ENCODE peak calls at places on chromosome 12, in five cellular contexts. Y, G, M, E and U are unnamed samples.

GRCh38 chr12:65634061-65634460 is 190.2 kb upstream of the HMGA2 start:
- DNase-seq in Y (no peak), G (no peak), M (no peak), E (no peak), U (no peak)

GRCh38 chr12:75476076-75476475 is 4.5 kb upstream of the GLIPR1 start:
- DNase-seq in Y (no peak), G (no peak), M (no peak), E (no peak), U (no peak)

GRCh38 chr12:110913119-110914056 is 7.0 kb downstream of the MYL2 start:
- DNase-seq in Y (peak; percentile 82), G (no peak), M (no peak), E (no peak), U (peak; percentile 80)

GRCh38 chr12:90951418-90952110 is 3.4 kb downstream of the CCER1 start:
- DNase-seq in Y (no peak), G (no peak), M (no peak), E (no peak), U (no peak)

GRCh38 chr12:114063435-114063834 is 97.3 kb upstream of the RBM19 start:
- DNase-seq in Y (no peak), G (no peak), M (no peak), E (no peak), U (no peak)

GRCh38 chr12:8661016-8661415 is 1.6 kb downstream of the MFAP5 start:
- DNase-seq in Y (no peak), G (no peak), M (no peak), E (no peak), U (no peak)

GRCh38 chr12:3473171-3473570 is 17.8 kb upstream of the PRMT8 start:
- DNase-seq in Y (no peak), G (no peak), M (no peak), E (no peak), U (no peak)

GRCh38 chr12:30694412-30694955 is 1.2 kb downstream of the IPO8 start:
- DNase-seq in Y (peak; percentile 22), G (no peak), M (no peak), E (no peak), U (peak; percentile 23)

GRCh38 chr12:112977641-112978040 is 678 bp upstream of the OAS2 start:
- DNase-seq in Y (peak; percentile 17), G (no peak), M (no peak), E (no peak), U (no peak)

GRCh38 chr12:10618338-10618987 is 5.1 kb upstream of the MAGOHB start:
- DNase-seq in Y (no peak), G (no peak), M (no peak), E (no peak), U (no peak)

GRCh38 chr12:16012086-16012485 is 101.0 kb downstream of the DERA start:
- DNase-seq in Y (no peak), G (peak; percentile 84), M (no peak), E (no peak), U (no peak)

GRCh38 chr12:48119834-48120195 is 651 bp downstream of the PFKM start:
- DNase-seq in Y (no peak), G (no peak), M (no peak), E (no peak), U (no peak)

GRCh38 chr12:23949212-23950010 is at the start of gene SOX5:
- DNase-seq in Y (no peak), G (peak; percentile 32), M (no peak), E (no peak), U (no peak)

GRCh38 chr12:109832534-109833306 is 478 bp downstream of the TRPV4 start:
- DNase-seq in Y (no peak), G (no peak), M (no peak), E (no peak), U (no peak)

GRCh38 chr12:6570264-6570887 is 2.3 kb upstream of the NOP2 start:
- DNase-seq in Y (peak; percentile 64), G (no peak), M (no peak), E (no peak), U (peak; percentile 53)

GRCh38 chr12:4268549-4269181 is 4.9 kb upstream of the CCND2 start:
- DNase-seq in Y (no peak), G (no peak), M (no peak), E (no peak), U (no peak)

GRCh38 chr12:62736596-62736995 is 198.4 kb downstream of the PPM1H start:
- DNase-seq in Y (no peak), G (no peak), M (no peak), E (no peak), U (no peak)

GRCh38 chr12:20370841-20371240 is 2.5 kb downstream of the PDE3A start:
- DNase-seq in Y (no peak), G (no peak), M (no peak), E (no peak), U (no peak)

GRCh38 chr12:108099085-108099484 is 30.0 kb upstream of the WSCD2 start:
- DNase-seq in Y (no peak), G (no peak), M (no peak), E (no peak), U (no peak)
- TF ChIP-seq CTCF in Y (peak; percentile 35), G (no peak), M (peak; percentile 43), E (no peak), U (no peak)

GRCh38 chr12:19223018-19223417 is 93.5 kb downstream of the PLEKHA5 start:
- DNase-seq in Y (peak; percentile 4), G (no peak), M (no peak), E (no peak), U (no peak)
- TF ChIP-seq CTCF in Y (no peak), G (no peak), M (peak; percentile 57), E (no peak), U (no peak)

GRCh38 chr12:22683131-22683530 is 58.2 kb downstream of the ETNK1 start:
- DNase-seq in Y (no peak), G (no peak), M (no peak), E (no peak), U (no peak)

GRCh38 chr12:22684526-22685118 is 59.7 kb downstream of the ETNK1 start:
- DNase-seq in Y (no peak), G (no peak), M (no peak), E (no peak), U (peak; percentile 13)

GRCh38 chr12:22687677-22688076 is 62.7 kb downstream of the ETNK1 start:
- DNase-seq in Y (peak; percentile 37), G (no peak), M (no peak), E (no peak), U (peak; percentile 32)

GRCh38 chr12:22682663-22683062 is 57.7 kb downstream of the ETNK1 start:
- DNase-seq in Y (no peak), G (no peak), M (no peak), E (no peak), U (no peak)

GRCh38 chr12:22684124-22684523 is 59.2 kb downstream of the ETNK1 start:
- DNase-seq in Y (no peak), G (no peak), M (no peak), E (no peak), U (no peak)
- TF ChIP-seq CTCF in Y (no peak), G (no peak), M (no peak), E (no peak), U (no peak)

GRCh38 chr12:89156324-89156723 is 196.0 kb downstream of the DUSP6 start:
- DNase-seq in Y (no peak), G (no peak), M (no peak), E (no peak), U (no peak)

GRCh38 chr12:89157413-89157812 is 194.9 kb downstream of the DUSP6 start:
- DNase-seq in Y (no peak), G (no peak), M (no peak), E (no peak), U (no peak)

GRCh38 chr12:89153341-89153740 is 199.0 kb downstream of the DUSP6 start:
- DNase-seq in Y (no peak), G (no peak), M (no peak), E (no peak), U (no peak)

GRCh38 chr12:89156862-89157262 is 195.4 kb downstream of the DUSP6 start:
- DNase-seq in Y (no peak), G (no peak), M (no peak), E (no peak), U (no peak)

GRCh38 chr12:89154743-89155530 is 197.4 kb downstream of the DUSP6 start:
- DNase-seq in Y (no peak), G (no peak), M (no peak), E (no peak), U (no peak)
- TF ChIP-seq CTCF in Y (no peak), G (no peak), M (no peak), E (no peak), U (no peak)

GRCh38 chr12:120235369-120236123 is 30.0 kb downstream of the PXN start:
- DNase-seq in Y (no peak), G (no peak), M (no peak), E (no peak), U (no peak)
- TF ChIP-seq CTCF in Y (no peak), G (no peak), M (peak; percentile 70), E (no peak), U (no peak)

GRCh38 chr12:128042825-128043224 is 224.1 kb upstream of the TMEM132C start:
- DNase-seq in Y (no peak), G (no peak), M (no peak), E (no peak), U (no peak)

GRCh38 chr12:128043317-128043716 is 223.7 kb upstream of the TMEM132C start:
- DNase-seq in Y (no peak), G (no peak), M (no peak), E (no peak), U (no peak)

GRCh38 chr12:128052777-128053176 is 214.2 kb upstream of the TMEM132C start:
- DNase-seq in Y (no peak), G (no peak), M (no peak), E (no peak), U (no peak)

GRCh38 chr12:128052341-128052740 is 214.6 kb upstream of the TMEM132C start:
- DNase-seq in Y (no peak), G (no peak), M (no peak), E (no peak), U (no peak)

DNA sequence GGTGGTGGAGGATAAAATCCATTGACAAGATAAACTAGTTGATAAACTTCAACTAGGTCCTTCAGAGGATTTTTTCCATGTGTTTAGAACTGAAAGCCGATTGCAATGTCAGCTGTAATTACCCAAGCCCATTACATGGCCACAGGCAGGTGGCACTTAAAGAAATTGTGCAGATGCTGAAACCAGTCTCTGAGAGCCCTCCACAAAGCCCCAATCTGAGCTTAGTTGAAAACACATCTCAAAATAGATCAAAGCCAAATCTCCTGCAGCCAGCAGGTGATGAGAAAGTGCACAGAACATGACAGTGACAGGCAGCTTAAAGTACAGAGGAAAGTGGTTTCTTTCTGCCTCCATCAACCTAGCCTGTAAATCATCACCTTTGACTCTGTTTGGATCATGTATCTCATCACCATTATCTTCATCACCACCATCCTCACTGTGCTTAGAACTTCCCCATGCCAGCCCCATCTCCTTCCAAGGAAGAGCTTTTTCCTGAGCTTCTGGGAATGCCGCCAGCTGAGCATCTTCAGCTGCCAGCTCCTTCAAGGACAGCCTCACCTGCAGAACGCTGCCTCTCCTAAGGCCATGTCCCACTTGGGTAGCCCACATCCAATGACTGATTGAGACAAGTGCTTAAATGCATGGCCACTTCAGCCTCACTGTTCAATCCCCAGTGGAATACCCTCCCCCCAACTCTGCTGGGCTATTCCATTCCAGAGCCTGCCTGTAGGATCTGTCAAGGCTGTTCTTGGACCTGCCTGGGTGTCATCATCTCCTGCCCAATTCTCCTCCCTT is 219.5 kb upstream of the TMEM132C start:
- DNase-seq in Y (no peak), G (no peak), M (no peak), E (no peak), U (no peak)
- TF ChIP-seq CTCF in Y (no peak), G (no peak), M (no peak), E (no peak), U (no peak)

GRCh38 chr12:104286538-104287482 is 16.7 kb upstream of the EID3 start:
- DNase-seq in Y (peak; percentile 89), G (peak; percentile 89), M (peak; percentile 87), E (peak; percentile 91), U (peak; percentile 88)
- TF ChIP-seq CTCF in Y (no peak), G (no peak), M (peak; percentile 16), E (no peak), U (no peak)